ENCODE peak calls at places on chromosomes 2 and 18, in four cellular contexts. E is neuronal stem cell, U is aorta, V is foreskin fibroblast. Z is an unnamed sample.

GRCh38 chr2:88557290-88557689 is 70.0 kb downstream of the EIF2AK3 start:
- DNase-seq in E (no peak), U (no peak), V (no peak), Z (no peak)

GRCh38 chr18:48676756-48677368 is 138.0 kb downstream of the CTIF start:
- DNase-seq in E (peak; percentile 62), U (peak; percentile 94), V (no peak), Z (no peak)

GRCh38 chr2:15668611-15669305 is 77.1 kb downstream of the DDX1 start:
- DNase-seq in E (no peak), U (no peak), V (no peak), Z (no peak)

GRCh38 chr2:184679219-184680018 is 81.1 kb downstream of the ZNF804A start:
- DNase-seq in E (no peak), U (peak; percentile 36), V (no peak), Z (no peak)

GRCh38 chr18:9249254-9249653 is 85.3 kb upstream of the TWSG1 start:
- DNase-seq in E (no peak), U (no peak), V (no peak), Z (no peak)

GRCh38 chr2:42974697-42975357 is 182.4 kb upstream of the HAAO start:
- DNase-seq in E (peak; percentile 73), U (peak; percentile 93), V (peak; percentile 79), Z (peak; percentile 71)

GRCh38 chr2:221629478-221629877 is 57.4 kb upstream of the EPHA4 start:
- DNase-seq in E (no peak), U (no peak), V (peak; percentile 52), Z (no peak)

GRCh38 chr2:127700527-127701192 is 637 bp upstream of the SFT2D3 start:
- DNase-seq in E (peak; percentile 37), U (no peak), V (no peak), Z (peak; percentile 15)

GRCh38 chr2:55482186-55482945 is 37.2 kb upstream of the CFAP36 start:
- DNase-seq in E (no peak), U (no peak), V (no peak), Z (no peak)

GRCh38 chr2:16226381-16226780 is 286.0 kb downstream of the MYCN start:
- DNase-seq in E (no peak), U (no peak), V (no peak), Z (no peak)

GRCh38 chr2:20111311-20112131 is 60.1 kb upstream of the LAPTM4A start:
- DNase-seq in E (no peak), U (no peak), V (no peak), Z (no peak)
- H3K4me3 ChIP-seq in E (no peak overlapping the region), U (no peak overlapping the region), V (no peak overlapping the region), Z (no peak overlapping the region)

GRCh38 chr2:210309546-210310233 is 5.3 kb downstream of the MYL1 start:
- DNase-seq in E (no peak), U (no peak), V (no peak), Z (no peak)

GRCh38 chr2:210315015-210315807 is at the start of gene MYL1:
- DNase-seq in E (no peak), U (no peak), V (no peak), Z (no peak)

GRCh38 chr2:210310550-210310949 is 4.4 kb downstream of the MYL1 start:
- DNase-seq in E (no peak), U (no peak), V (no peak), Z (no peak)
- H3K4me3 ChIP-seq in E (no peak overlapping the region), U (no peak overlapping the region), V (no peak overlapping the region), Z (no peak overlapping the region)

GRCh38 chr18:61869631-61870030 is 23.2 kb downstream of the RNF152 start:
- DNase-seq in E (no peak), U (no peak), V (no peak), Z (no peak)
- H3K4me3 ChIP-seq in E (no peak overlapping the region), U (no peak overlapping the region), V (no peak overlapping the region), Z (no peak overlapping the region)

GRCh38 chr2:47272031-47272864 is 117.1 kb upstream of the STPG4 start:
- DNase-seq in E (peak; percentile 48), U (peak; percentile 90), V (peak; percentile 54), Z (peak; percentile 35)
- H3K4me3 ChIP-seq in E (no peak overlapping the region), U (no peak overlapping the region), V (peak overlapping the region; percentile 34), Z (peak overlapping the region; percentile 47)

GRCh38 chr18:5628512-5629255 is 84.9 kb upstream of the EPB41L3 start:
- DNase-seq in E (peak; percentile 42), U (peak; percentile 85), V (no peak), Z (no peak)
- H3K4me3 ChIP-seq in E (peak overlapping the region; percentile 41), U (peak overlapping the region; percentile 56), V (peak overlapping the region; percentile 54), Z (peak overlapping the region; percentile 58)